ENCODE peak calls at places on chromosomes 3 and 15, in four cellular contexts. H is mammary epithelial cell, V is DND-41, D is right cardiac atrium. C is an unnamed sample. For H3K27me3, the result is how much of the 10 kb centered on the place peaks cover.

GRCh38 chr15:41989573-41990242 is 17.4 kb upstream of the EHD4 start:
- DNase-seq in H (peak), D (peak), V (peak), C (peak)

GRCh38 chr15:69535101-69535638 is 82.6 kb downstream of the RPLP1 start:
- DNase-seq in V (no peak), H (peak), D (no peak), C (no peak)

GRCh38 chr3:181333394-181333793 is 343.9 kb upstream of the DNAJC19 start:
- DNase-seq in D (no peak), H (no peak), V (no peak), C (no peak)

GRCh38 chr15:42348083-42348482 is 11.2 kb upstream of the CAPN3 start:
- DNase-seq in H (peak), D (no peak), V (no peak), C (no peak)

GRCh38 chr3:17901893-17902292 is 159.5 kb upstream of the TBC1D5 start:
- DNase-seq in V (no peak), D (no peak), H (no peak), C (no peak)

GRCh38 chr3:50542177-50543034 is 25.1 kb downstream of the C3orf18 start:
- DNase-seq in D (peak), V (peak), H (peak), C (peak)

GRCh38 chr3:48770187-48770502 is 53.1 kb upstream of the IP6K2 start:
- DNase-seq in H (no peak), D (no peak), V (no peak), C (no peak)

GRCh38 chr15:80712956-80713355 is 17.8 kb downstream of the ABHD17C start:
- DNase-seq in H (no peak), V (no peak), D (no peak), C (no peak)

GRCh38 chr15:42549052-42549491 is 434 bp downstream of the HAUS2 start:
- DNase-seq in D (no peak), H (no peak), V (no peak), C (peak)

GRCh38 chr15:49154359-49154758 is 1.0 kb downstream of the COPS2 start:
- DNase-seq in V (no peak), H (no peak), D (no peak), C (no peak)

GRCh38 chr3:144301863-144302262 is 330.2 kb downstream of the DIPK2A start:
- DNase-seq in V (no peak), D (no peak), H (no peak), C (no peak)

GRCh38 chr15:73932381-73933191 is 6.3 kb downstream of the LOXL1 start:
- DNase-seq in V (no peak), H (no peak), D (no peak), C (peak)

GRCh38 chr3:141089339-141090152 is 38.4 kb downstream of the SPSB4 start:
- DNase-seq in V (no peak), H (no peak), D (no peak), C (no peak)

GRCh38 chr3:170076715-170077238 is 39.0 kb downstream of the GPR160 start:
- DNase-seq in H (peak), V (peak), D (no peak), C (no peak)

GRCh38 chr3:64612082-64612860 is 75.5 kb downstream of the ADAMTS9 start:
- DNase-seq in D (no peak), H (no peak), V (no peak), C (peak)

GRCh38 chr3:141388823-141389617 is 20.7 kb downstream of the ZBTB38 start:
- DNase-seq in D (no peak), V (no peak), H (no peak), C (no peak)

GRCh38 chr3:11548721-11549131 is 95.0 kb downstream of the VGLL4 start:
- DNase-seq in H (no peak), V (no peak), D (no peak), C (peak)

GRCh38 chr3:109353057-109353456 is 15.7 kb upstream of the DPPA4 start:
- DNase-seq in H (no peak), V (no peak), D (no peak), C (no peak)

GRCh38 chr3:134652409-134652831 is 1.6 kb upstream of the KY start:
- DNase-seq in H (no peak), D (no peak), V (no peak), C (no peak)

GRCh38 chr15:70094690-70095311 is 2.9 kb downstream of the TLE3 start:
- DNase-seq in V (peak), H (no peak), D (no peak), C (no peak)

GRCh38 chr3:128447561-128448013 is 19.1 kb downstream of the DNAJB8 start:
- DNase-seq in D (no peak), V (peak), H (peak), C (no peak)

GRCh38 chr15:60539017-60539416 is 60.1 kb upstream of the ICE2 start:
- DNase-seq in V (no peak), D (no peak), H (no peak), C (no peak)

GRCh38 chr3:196141866-196142673 is 60.2 kb upstream of the TFRC start:
- DNase-seq in D (no peak), H (peak), V (no peak), C (no peak)

GRCh38 chr3:140904521-140904920 is 37.1 kb upstream of the SLC25A36 start:
- DNase-seq in V (no peak), H (no peak), D (no peak), C (no peak)

GRCh38 chr3:23909324-23909723 is 7.5 kb downstream of the NKIRAS1 start:
- DNase-seq in H (no peak), D (no peak), V (no peak), C (no peak)

GRCh38 chr15:98442379-98442833 is 205.9 kb upstream of the IGF1R start:
- DNase-seq in H (peak), V (peak), D (no peak), C (no peak)

GRCh38 chr15:65901836-65902235 is 32.5 kb downstream of the RAB11A start:
- DNase-seq in V (no peak), D (no peak), H (no peak), C (no peak)
- H3K27me3 ChIP-seq in V (under half), D (under half), H (under half), C (under half)

DNA sequence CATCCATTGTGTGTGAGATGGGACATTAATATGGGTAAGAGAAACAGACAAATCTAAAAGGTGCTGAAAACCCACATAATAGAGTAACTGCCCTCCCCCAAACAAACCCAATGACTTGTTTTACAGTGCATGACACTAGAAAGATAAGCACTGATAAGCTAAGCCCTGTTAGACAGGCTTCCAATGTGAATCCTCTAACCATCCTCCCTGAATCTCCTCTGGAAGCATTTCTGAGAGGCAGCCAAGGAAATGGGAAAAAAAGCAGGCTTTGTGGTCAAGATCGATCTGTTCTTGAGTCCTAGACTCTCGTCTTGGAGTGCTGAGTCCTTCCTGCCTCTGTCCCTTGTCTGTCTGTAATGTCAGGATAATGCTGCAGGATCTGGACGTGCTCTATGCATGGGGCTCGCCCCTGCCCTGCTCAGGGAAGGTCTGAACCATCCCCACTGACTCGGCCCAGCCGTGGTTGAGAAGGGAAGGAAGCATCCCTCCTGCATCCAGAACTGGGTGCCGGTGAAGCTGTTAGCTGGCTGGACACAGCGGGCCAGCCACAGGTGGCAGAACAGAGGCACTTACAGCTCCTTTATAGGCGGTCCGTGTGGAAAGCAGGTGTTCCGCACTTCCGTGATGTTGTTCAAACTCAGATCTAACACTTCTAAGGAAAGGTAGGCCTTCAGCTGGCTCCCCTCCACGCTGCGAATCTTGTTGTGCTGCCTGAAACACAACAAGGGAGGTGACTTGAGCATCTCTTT is 84.1 kb downstream of the LRIG1 start:
- DNase-seq in V (no peak), H (no peak), D (no peak), C (no peak)
- H3K27ac ChIP-seq in V (no peak), H (no peak), D (peak), C (peak)

GRCh38 chr3:186368164-186368563 is 6.1 kb upstream of the DGKG start:
- DNase-seq in H (no peak), D (no peak), V (no peak), C (no peak)

GRCh38 chr3:186366206-186366605 is 4.2 kb upstream of the DGKG start:
- DNase-seq in V (no peak), D (no peak), H (no peak), C (no peak)

GRCh38 chr3:186369217-186369616 is 7.2 kb upstream of the DGKG start:
- DNase-seq in H (no peak), D (no peak), V (no peak), C (no peak)

GRCh38 chr3:186368717-186369116 is 6.7 kb upstream of the DGKG start:
- DNase-seq in V (no peak), D (no peak), H (peak), C (no peak)

GRCh38 chr3:186367631-186368030 is 5.6 kb upstream of the DGKG start:
- DNase-seq in V (no peak), D (no peak), H (no peak), C (no peak)
- H3K27me3 ChIP-seq in V (under half), D (under half), H (under half), C (under half)

DNA sequence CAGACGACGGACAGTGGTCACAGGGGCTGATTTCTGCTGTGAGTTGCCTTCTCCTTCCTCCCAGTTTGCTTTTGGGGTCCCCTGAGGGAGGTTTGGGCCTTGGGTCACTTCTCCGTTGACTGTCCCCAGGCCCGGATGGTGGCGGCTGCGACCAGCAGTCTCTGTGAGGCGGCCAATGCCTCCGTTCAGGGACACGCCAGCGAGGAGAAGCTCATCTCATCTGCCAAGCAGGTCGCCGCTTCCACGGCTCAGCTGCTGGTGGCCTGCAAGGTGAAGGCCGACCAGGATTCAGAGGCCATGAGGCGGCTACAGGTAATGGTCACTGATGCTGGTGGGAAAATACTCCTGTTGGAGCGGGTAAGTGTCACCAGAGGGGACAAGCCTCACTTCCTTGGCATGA is 206.8 kb upstream of the TPM1 start:
- DNase-seq in V (no peak), D (peak), H (no peak), C (no peak)
- H3K27ac ChIP-seq in V (no peak), D (no peak), H (no peak), C (no peak)

C was measured in heart left ventricle.